ENCODE peak calls at places on chromosomes 12 and 14, in five cellular contexts. B is NCI-H1092; V is GM19239; T is activated CD8-positive, alpha-beta memory T cell treated with anti-CD3 and anti-CD28 coated beads for 24 hours; Y is ELF-1. N is an unnamed sample.

GRCh38 chr12:52186135-52186840 is 5.5 kb downstream of the KRT80 start:
- DNase-seq in Y (peak), V (no peak), B (no peak), T (no peak), N (no peak)

GRCh38 chr12:123163227-123163626 is 12.3 kb upstream of the PITPNM2 start:
- DNase-seq in B (no peak), T (no peak), Y (no peak), V (no peak), N (no peak)

GRCh38 chr14:73462078-73462715 is 3.9 kb upstream of the NUMB start:
- DNase-seq in T (no peak), Y (no peak), V (no peak), B (peak), N (no peak)

GRCh38 chr12:130080205-130080604 is 82.1 kb upstream of the FZD10 start:
- DNase-seq in B (no peak), V (no peak), Y (no peak), T (no peak), N (no peak)

GRCh38 chr12:15146585-15146984 is 74.6 kb downstream of the RERG start:
- DNase-seq in V (no peak), Y (peak), T (no peak), B (no peak), N (no peak)

GRCh38 chr12:132133952-132134652 is 10.0 kb downstream of the DDX51 start:
- DNase-seq in Y (peak), B (peak), T (no peak), V (no peak), N (no peak)

GRCh38 chr14:33556382-33557121 is 394.3 kb downstream of the EGLN3 start:
- DNase-seq in V (no peak), Y (no peak), B (no peak), T (no peak), N (no peak)

GRCh38 chr14:35121026-35121886 is 534 bp downstream of the PPP2R3C start:
- DNase-seq in V (no peak), Y (peak), B (no peak), T (peak), N (no peak)

GRCh38 chr12:132521200-132521580 is 31.2 kb downstream of the FBRSL1 start:
- DNase-seq in T (no peak), B (no peak), V (no peak), Y (no peak), N (no peak)

GRCh38 chr14:20494935-20495766 is 10.2 kb upstream of the RNASE10 start:
- DNase-seq in T (no peak), Y (peak), B (no peak), V (no peak), N (no peak)

GRCh38 chr14:34971381-34971780 is 11.4 kb upstream of the SRP54 start:
- DNase-seq in T (no peak), B (no peak), V (no peak), Y (no peak), N (no peak)

GRCh38 chr12:124032265-124032886 is 59.4 kb downstream of the ZNF664 start:
- DNase-seq in Y (peak), V (peak), B (no peak), T (no peak), N (no peak)

GRCh38 chr14:89060191-89060590 is 235.7 kb downstream of the TTC8 start:
- DNase-seq in T (no peak), Y (no peak), V (no peak), B (no peak), N (peak)

N was measured in esophagus muscularis mucosa.